ENCODE peak calls at places on chromosome X, in seven cellular contexts. One of them, this sample, is unnamed.

GRCh38 chrX:151830911-151831310 is 81.8 kb upstream of the MAGEA4 start:
- DNase-seq in PC-9: no peak
- DNase-seq in renal cortical epithelial cell: no peak
- DNase-seq in progenitor cell of endocrine pancreas: no peak
- DNase-seq in tibial nerve: no peak
- DNase-seq in MCF 10A: no peak
- DNase-seq in SW 1271: no peak
- DNase-seq in this sample: peak; percentile 7

GRCh38 chrX:150621652-150622051 is 53.2 kb downstream of the MTM1 start:
- DNase-seq in PC-9: no peak
- DNase-seq in renal cortical epithelial cell: no peak
- DNase-seq in progenitor cell of endocrine pancreas: no peak
- DNase-seq in tibial nerve: no peak
- DNase-seq in MCF 10A: no peak
- DNase-seq in SW 1271: no peak
- DNase-seq in this sample: no peak

GRCh38 chrX:31123335-31123734 is 51.5 kb upstream of the FTHL17 start:
- DNase-seq in PC-9: no peak
- DNase-seq in renal cortical epithelial cell: no peak
- DNase-seq in progenitor cell of endocrine pancreas: no peak
- DNase-seq in tibial nerve: no peak
- DNase-seq in MCF 10A: no peak
- DNase-seq in SW 1271: no peak
- DNase-seq in this sample: no peak

GRCh38 chrX:53319614-53320542 is 38.5 kb upstream of the IQSEC2 start:
- DNase-seq in PC-9: no peak
- DNase-seq in renal cortical epithelial cell: no peak
- DNase-seq in progenitor cell of endocrine pancreas: no peak
- DNase-seq in tibial nerve: no peak
- DNase-seq in MCF 10A: no peak
- DNase-seq in SW 1271: no peak
- DNase-seq in this sample: no peak

GRCh38 chrX:150062292-150063137 is 124.2 kb upstream of the EOLA2 start:
- DNase-seq in PC-9: peak; percentile 33
- DNase-seq in renal cortical epithelial cell: peak; percentile 51
- DNase-seq in progenitor cell of endocrine pancreas: no peak
- DNase-seq in tibial nerve: no peak
- DNase-seq in MCF 10A: peak; percentile 50
- DNase-seq in SW 1271: peak; percentile 76
- DNase-seq in this sample: peak; percentile 64

GRCh38 chrX:11664211-11664888 is 1.4 kb downstream of the ARHGAP6 start:
- DNase-seq in PC-9: no peak
- DNase-seq in renal cortical epithelial cell: no peak
- DNase-seq in progenitor cell of endocrine pancreas: no peak
- DNase-seq in tibial nerve: no peak
- DNase-seq in MCF 10A: no peak
- DNase-seq in SW 1271: no peak
- DNase-seq in this sample: no peak

GRCh38 chrX:1261285-1261684 is 7.3 kb upstream of the CSF2RA start:
- DNase-seq in PC-9: no peak
- DNase-seq in renal cortical epithelial cell: no peak
- DNase-seq in progenitor cell of endocrine pancreas: no peak
- DNase-seq in tibial nerve: no peak
- DNase-seq in MCF 10A: no peak
- DNase-seq in SW 1271: no peak
- DNase-seq in this sample: no peak

GRCh38 chrX:18351774-18352173 is 2.7 kb downstream of the SCML2 start:
- DNase-seq in PC-9: no peak
- DNase-seq in renal cortical epithelial cell: no peak
- DNase-seq in progenitor cell of endocrine pancreas: no peak
- DNase-seq in tibial nerve: no peak
- DNase-seq in MCF 10A: no peak
- DNase-seq in SW 1271: no peak
- DNase-seq in this sample: no peak

GRCh38 chrX:153848325-153848724 is 18.0 kb upstream of the PDZD4 start:
- DNase-seq in PC-9: no peak
- DNase-seq in renal cortical epithelial cell: no peak
- DNase-seq in progenitor cell of endocrine pancreas: no peak
- DNase-seq in tibial nerve: no peak
- DNase-seq in MCF 10A: no peak
- DNase-seq in SW 1271: no peak
- DNase-seq in this sample: no peak

GRCh38 chrX:107829880-107830279 is 4.2 kb downstream of the MID2 start:
- DNase-seq in PC-9: no peak
- DNase-seq in renal cortical epithelial cell: no peak
- DNase-seq in progenitor cell of endocrine pancreas: no peak
- DNase-seq in tibial nerve: no peak
- DNase-seq in MCF 10A: no peak
- DNase-seq in SW 1271: no peak
- DNase-seq in this sample: no peak

GRCh38 chrX:29666361-29666760 is 549.0 kb upstream of the MAGEB2 start:
- DNase-seq in PC-9: no peak
- DNase-seq in renal cortical epithelial cell: no peak
- DNase-seq in progenitor cell of endocrine pancreas: no peak
- DNase-seq in tibial nerve: no peak
- DNase-seq in MCF 10A: no peak
- DNase-seq in SW 1271: no peak
- DNase-seq in this sample: no peak

GRCh38 chrX:48864210-48864609 is 28.8 kb upstream of the PCSK1N start:
- DNase-seq in PC-9: peak; percentile 37
- DNase-seq in renal cortical epithelial cell: peak; percentile 58
- DNase-seq in progenitor cell of endocrine pancreas: no peak
- DNase-seq in tibial nerve: no peak
- DNase-seq in MCF 10A: peak; percentile 14
- DNase-seq in SW 1271: peak; percentile 15
- DNase-seq in this sample: no peak

GRCh38 chrX:78555401-78555980 is 103.6 kb downstream of the RTL3 start:
- DNase-seq in PC-9: no peak
- DNase-seq in renal cortical epithelial cell: peak; percentile 1
- DNase-seq in progenitor cell of endocrine pancreas: no peak
- DNase-seq in tibial nerve: no peak
- DNase-seq in MCF 10A: peak; percentile 1
- DNase-seq in SW 1271: peak; percentile 0
- DNase-seq in this sample: no peak

GRCh38 chrX:47093248-47093647 is 15.0 kb downstream of the RGN start:
- DNase-seq in PC-9: no peak
- DNase-seq in renal cortical epithelial cell: peak; percentile 13
- DNase-seq in progenitor cell of endocrine pancreas: no peak
- DNase-seq in tibial nerve: no peak
- DNase-seq in MCF 10A: peak; percentile 47
- DNase-seq in SW 1271: no peak
- DNase-seq in this sample: no peak

GRCh38 chrX:93420090-93420489 is 253.3 kb downstream of the NAP1L3 start:
- DNase-seq in PC-9: no peak
- DNase-seq in renal cortical epithelial cell: no peak
- DNase-seq in progenitor cell of endocrine pancreas: no peak
- DNase-seq in tibial nerve: no peak
- DNase-seq in MCF 10A: peak; percentile 4
- DNase-seq in SW 1271: no peak
- DNase-seq in this sample: no peak

GRCh38 chrX:16743604-16744325 is 24.4 kb downstream of the SYAP1 start:
- DNase-seq in PC-9: peak; percentile 3
- DNase-seq in renal cortical epithelial cell: peak; percentile 84
- DNase-seq in progenitor cell of endocrine pancreas: no peak
- DNase-seq in tibial nerve: no peak
- DNase-seq in MCF 10A: peak; percentile 27
- DNase-seq in SW 1271: peak; percentile 7
- DNase-seq in this sample: no peak

GRCh38 chrX:123083924-123084323 is 100.2 kb upstream of the GRIA3 start:
- DNase-seq in PC-9: no peak
- DNase-seq in renal cortical epithelial cell: peak; percentile 23
- DNase-seq in progenitor cell of endocrine pancreas: no peak
- DNase-seq in tibial nerve: no peak
- DNase-seq in MCF 10A: peak; percentile 79
- DNase-seq in SW 1271: no peak
- DNase-seq in this sample: no peak

GRCh38 chrX:54745676-54746075 is 52.4 kb downstream of the ITIH6 start:
- DNase-seq in PC-9: no peak
- DNase-seq in renal cortical epithelial cell: no peak
- DNase-seq in progenitor cell of endocrine pancreas: no peak
- DNase-seq in tibial nerve: no peak
- DNase-seq in MCF 10A: no peak
- DNase-seq in SW 1271: no peak
- DNase-seq in this sample: no peak

GRCh38 chrX:41033299-41033698 is 51.9 kb upstream of the USP9X start:
- DNase-seq in PC-9: no peak
- DNase-seq in renal cortical epithelial cell: no peak
- DNase-seq in progenitor cell of endocrine pancreas: no peak
- DNase-seq in tibial nerve: no peak
- DNase-seq in MCF 10A: no peak
- DNase-seq in SW 1271: no peak
- DNase-seq in this sample: no peak

GRCh38 chrX:386768-387575 is at the start of gene PPP2R3B:
- DNase-seq in PC-9: peak; percentile 95
- DNase-seq in renal cortical epithelial cell: peak; percentile 90
- DNase-seq in progenitor cell of endocrine pancreas: peak; percentile 98
- DNase-seq in tibial nerve: peak; percentile 93
- DNase-seq in MCF 10A: peak; percentile 97
- DNase-seq in SW 1271: no peak
- DNase-seq in this sample: peak; percentile 97